ENCODE peak calls at places on chromosomes 2 and 18, in ten cellular contexts. E, X, T, Q, O, V, D, N, L and K are unnamed samples.

GRCh38 chr2:84840306-84840705 is 40.6 kb downstream of the TRABD2A start:
- DNase-seq in E (no peak), X (no peak), T (no peak), Q (no peak), O (no peak), V (no peak), D (no peak), N (no peak), L (no peak), K (no peak)

GRCh38 chr2:25829377-25829704 is 48.9 kb downstream of the ASXL2 start:
- DNase-seq in E (no peak), X (no peak), T (no peak), Q (no peak), O (no peak), V (no peak), D (no peak), N (peak; percentile 51), L (no peak), K (no peak)

GRCh38 chr18:79575891-79576685 is 103.5 kb upstream of the CTDP1 start:
- DNase-seq in E (peak; percentile 33), X (no peak), T (peak; percentile 30), Q (no peak), O (no peak), V (no peak), D (no peak), N (no peak), L (no peak), K (peak; percentile 68)

GRCh38 chr18:49075697-49076096 is 124.9 kb upstream of the SMAD7 start:
- DNase-seq in E (no peak), X (no peak), T (no peak), Q (no peak), O (no peak), V (no peak), D (no peak), N (no peak), L (no peak), K (no peak)

GRCh38 chr18:63317556-63317946 is 2.0 kb downstream of the BCL2 start:
- DNase-seq in E (no peak), X (no peak), T (no peak), Q (no peak), O (no peak), V (no peak), D (no peak), N (no peak), L (no peak), K (peak; percentile 84)

GRCh38 chr2:36366491-36367120 is 11.0 kb downstream of the CRIM1 start:
- DNase-seq in E (no peak), X (no peak), T (no peak), Q (peak; percentile 14), O (no peak), V (no peak), D (no peak), N (peak; percentile 83), L (no peak), K (no peak)

GRCh38 chr18:2027026-2027425 is 544.3 kb downstream of the METTL4 start:
- DNase-seq in E (no peak), X (no peak), T (no peak), Q (no peak), O (no peak), V (no peak), D (no peak), N (no peak), L (no peak), K (no peak)

GRCh38 chr18:75086494-75087034 is 122.4 kb downstream of the PTGR3 start:
- DNase-seq in E (no peak), X (no peak), T (no peak), Q (peak; percentile 23), O (no peak), V (no peak), D (no peak), N (no peak), L (no peak), K (no peak)

GRCh38 chr2:10223932-10224720 is 78.6 kb upstream of the HPCAL1 start:
- DNase-seq in E (no peak), X (no peak), T (no peak), Q (no peak), O (no peak), V (no peak), D (no peak), N (no peak), L (no peak), K (peak; percentile 4)

GRCh38 chr2:43013821-43014345 is 212.5 kb downstream of the ZFP36L2 start:
- DNase-seq in E (peak; percentile 10), X (no peak), T (no peak), Q (no peak), O (no peak), V (no peak), D (no peak), N (no peak), L (no peak), K (no peak)

GRCh38 chr2:227351639-227352038 is 26.6 kb downstream of the MFF start:
- DNase-seq in E (no peak), X (no peak), T (no peak), Q (no peak), O (no peak), V (no peak), D (no peak), N (no peak), L (no peak), K (no peak)

GRCh38 chr2:230717595-230717994 is 5.0 kb downstream of the CAB39 start:
- DNase-seq in E (no peak), X (no peak), T (no peak), Q (no peak), O (no peak), V (no peak), D (no peak), N (no peak), L (no peak), K (no peak)

GRCh38 chr18:77086656-77087390 is 45.8 kb downstream of the MBP start:
- DNase-seq in E (no peak), X (no peak), T (no peak), Q (no peak), O (no peak), V (no peak), D (no peak), N (peak; percentile 50), L (no peak), K (no peak)

GRCh38 chr2:240430595-240430994 is 4.9 kb upstream of the GPC1 start:
- DNase-seq in E (peak; percentile 18), X (no peak), T (no peak), Q (no peak), O (no peak), V (no peak), D (no peak), N (no peak), L (no peak), K (no peak)

GRCh38 chr18:13638684-13639083 is 87.7 kb downstream of the FAM210A start:
- DNase-seq in E (no peak), X (no peak), T (no peak), Q (no peak), O (no peak), V (no peak), D (no peak), N (no peak), L (no peak), K (no peak)

GRCh38 chr2:10911291-10912075 is at the start of gene KCNF1:
- DNase-seq in E (no peak), X (no peak), T (no peak), Q (no peak), O (no peak), V (no peak), D (no peak), N (peak; percentile 72), L (no peak), K (peak; percentile 62)